ENCODE peak calls at places on chromosomes 4 and X, in eight cellular contexts. One of them, this sample, is unnamed.

GRCh38 chr4:2071252-2071911 is 12.3 kb downstream of the NAT8L start:
- DNase-seq in kidney epithelial cell: no peak
- DNase-seq in GM23248: no peak
- DNase-seq in lung: no peak
- DNase-seq in cardiac muscle cell: no peak
- DNase-seq in sigmoid colon: peak; percentile 52
- DNase-seq in mammary epithelial cell: no peak
- DNase-seq in AG10803: no peak
- DNase-seq in this sample: peak; percentile 60

GRCh38 chr4:8510191-8510590 is 69.6 kb downstream of the TRMT44 start:
- DNase-seq in mammary epithelial cell: no peak
- DNase-seq in cardiac muscle cell: no peak
- DNase-seq in AG10803: no peak
- DNase-seq in sigmoid colon: no peak
- DNase-seq in lung: no peak
- DNase-seq in GM23248: no peak
- DNase-seq in kidney epithelial cell: no peak
- DNase-seq in this sample: peak; percentile 40

GRCh38 chr4:146333895-146334262 is 119.5 kb downstream of the REELD1 start:
- DNase-seq in AG10803: no peak
- DNase-seq in lung: no peak
- DNase-seq in sigmoid colon: no peak
- DNase-seq in cardiac muscle cell: no peak
- DNase-seq in kidney epithelial cell: no peak
- DNase-seq in mammary epithelial cell: no peak
- DNase-seq in GM23248: no peak
- DNase-seq in this sample: no peak

GRCh38 chr4:95478679-95479078 is 70.1 kb downstream of the UNC5C start:
- DNase-seq in kidney epithelial cell: no peak
- DNase-seq in mammary epithelial cell: no peak
- DNase-seq in GM23248: no peak
- DNase-seq in lung: no peak
- DNase-seq in cardiac muscle cell: no peak
- DNase-seq in AG10803: no peak
- DNase-seq in sigmoid colon: no peak
- DNase-seq in this sample: no peak

GRCh38 chr4:140469806-140470733 is 28.0 kb downstream of the MGAT4D start:
- DNase-seq in lung: no peak
- DNase-seq in AG10803: no peak
- DNase-seq in cardiac muscle cell: no peak
- DNase-seq in sigmoid colon: no peak
- DNase-seq in GM23248: no peak
- DNase-seq in kidney epithelial cell: no peak
- DNase-seq in mammary epithelial cell: no peak
- DNase-seq in this sample: no peak

GRCh38 chrX:1451676-1452496 is 823 bp downstream of the ASMTL start:
- DNase-seq in lung: peak; percentile 39
- DNase-seq in AG10803: no peak
- DNase-seq in GM23248: no peak
- DNase-seq in mammary epithelial cell: no peak
- DNase-seq in cardiac muscle cell: no peak
- DNase-seq in sigmoid colon: peak; percentile 80
- DNase-seq in kidney epithelial cell: no peak
- DNase-seq in this sample: peak; percentile 66

GRCh38 chr4:1097553-1097952 is 15.8 kb downstream of the RNF212 start:
- DNase-seq in lung: no peak
- DNase-seq in sigmoid colon: no peak
- DNase-seq in cardiac muscle cell: no peak
- DNase-seq in AG10803: no peak
- DNase-seq in GM23248: no peak
- DNase-seq in mammary epithelial cell: no peak
- DNase-seq in kidney epithelial cell: no peak
- DNase-seq in this sample: no peak

GRCh38 chr4:33841120-33841519 is 2403.2 kb downstream of the ARAP2 start:
- DNase-seq in AG10803: no peak
- DNase-seq in cardiac muscle cell: no peak
- DNase-seq in mammary epithelial cell: no peak
- DNase-seq in GM23248: no peak
- DNase-seq in sigmoid colon: no peak
- DNase-seq in lung: no peak
- DNase-seq in kidney epithelial cell: no peak
- DNase-seq in this sample: no peak

GRCh38 chr4:15378055-15378454 is 49.8 kb upstream of the C1QTNF7 start:
- DNase-seq in lung: no peak
- DNase-seq in GM23248: peak; percentile 70
- DNase-seq in sigmoid colon: no peak
- DNase-seq in kidney epithelial cell: no peak
- DNase-seq in AG10803: peak; percentile 38
- DNase-seq in cardiac muscle cell: peak; percentile 40
- DNase-seq in mammary epithelial cell: peak; percentile 57
- DNase-seq in this sample: no peak

GRCh38 chr4:89298788-89299152 is 8.8 kb downstream of the GPRIN3 start:
- DNase-seq in lung: no peak
- DNase-seq in AG10803: peak; percentile 26
- DNase-seq in sigmoid colon: no peak
- DNase-seq in mammary epithelial cell: peak; percentile 28
- DNase-seq in cardiac muscle cell: peak; percentile 48
- DNase-seq in GM23248: peak; percentile 66
- DNase-seq in kidney epithelial cell: no peak
- DNase-seq in this sample: no peak

GRCh38 chrX:135707880-135708279 is 5.6 kb upstream of the CT45A1 start:
- DNase-seq in cardiac muscle cell: peak; percentile 0
- DNase-seq in lung: no peak
- DNase-seq in sigmoid colon: no peak
- DNase-seq in GM23248: peak; percentile 23
- DNase-seq in kidney epithelial cell: no peak
- DNase-seq in AG10803: no peak
- DNase-seq in mammary epithelial cell: no peak
- DNase-seq in this sample: no peak

GRCh38 chr4:17962171-17962570 is 59.4 kb downstream of the LCORL start:
- DNase-seq in AG10803: peak; percentile 73
- DNase-seq in cardiac muscle cell: no peak
- DNase-seq in GM23248: peak; percentile 2
- DNase-seq in mammary epithelial cell: no peak
- DNase-seq in lung: no peak
- DNase-seq in kidney epithelial cell: no peak
- DNase-seq in sigmoid colon: no peak
- DNase-seq in this sample: no peak

GRCh38 chr4:91373546-91373945 is 930.2 kb upstream of the GRID2 start:
- DNase-seq in kidney epithelial cell: no peak
- DNase-seq in cardiac muscle cell: no peak
- DNase-seq in AG10803: no peak
- DNase-seq in sigmoid colon: no peak
- DNase-seq in GM23248: no peak
- DNase-seq in lung: no peak
- DNase-seq in mammary epithelial cell: no peak
- DNase-seq in this sample: no peak

GRCh38 chr4:1508161-1509160 is 102.2 kb upstream of the NKX1-1 start:
- DNase-seq in cardiac muscle cell: no peak
- DNase-seq in lung: no peak
- DNase-seq in GM23248: no peak
- DNase-seq in mammary epithelial cell: no peak
- DNase-seq in AG10803: no peak
- DNase-seq in sigmoid colon: no peak
- DNase-seq in kidney epithelial cell: no peak
- DNase-seq in this sample: peak; percentile 51

GRCh38 chr4:94603170-94603747 is 151.5 kb downstream of the PDLIM5 start:
- DNase-seq in mammary epithelial cell: peak; percentile 20
- DNase-seq in lung: peak; percentile 39
- DNase-seq in GM23248: peak; percentile 50
- DNase-seq in AG10803: peak; percentile 43
- DNase-seq in kidney epithelial cell: no peak
- DNase-seq in sigmoid colon: no peak
- DNase-seq in cardiac muscle cell: peak; percentile 95
- DNase-seq in this sample: peak; percentile 38

GRCh38 chr4:147117400-147117799 is 171.7 kb upstream of the TTC29 start:
- DNase-seq in AG10803: no peak
- DNase-seq in cardiac muscle cell: peak; percentile 76
- DNase-seq in kidney epithelial cell: no peak
- DNase-seq in sigmoid colon: no peak
- DNase-seq in GM23248: no peak
- DNase-seq in lung: no peak
- DNase-seq in mammary epithelial cell: no peak
- DNase-seq in this sample: no peak

GRCh38 chr4:188012546-188012945 is 17.0 kb downstream of the ZFP42 start:
- DNase-seq in kidney epithelial cell: no peak
- DNase-seq in lung: no peak
- DNase-seq in AG10803: no peak
- DNase-seq in GM23248: no peak
- DNase-seq in sigmoid colon: no peak
- DNase-seq in cardiac muscle cell: no peak
- DNase-seq in mammary epithelial cell: no peak
- DNase-seq in this sample: no peak

GRCh38 chr4:2862528-2862927 is 18.9 kb downstream of the ADD1 start:
- DNase-seq in GM23248: peak; percentile 71
- DNase-seq in sigmoid colon: no peak
- DNase-seq in cardiac muscle cell: no peak
- DNase-seq in kidney epithelial cell: peak; percentile 69
- DNase-seq in mammary epithelial cell: peak; percentile 7
- DNase-seq in AG10803: peak; percentile 80
- DNase-seq in lung: no peak
- DNase-seq in this sample: no peak

GRCh38 chr4:6852582-6852981 is 57.0 kb upstream of the TBC1D14 start:
- DNase-seq in sigmoid colon: no peak
- DNase-seq in GM23248: no peak
- DNase-seq in AG10803: no peak
- DNase-seq in kidney epithelial cell: no peak
- DNase-seq in cardiac muscle cell: no peak
- DNase-seq in mammary epithelial cell: no peak
- DNase-seq in lung: no peak
- DNase-seq in this sample: no peak

GRCh38 chrX:120453985-120454384 is 15.1 kb downstream of the LAMP2 start:
- DNase-seq in lung: no peak
- DNase-seq in GM23248: no peak
- DNase-seq in kidney epithelial cell: no peak
- DNase-seq in sigmoid colon: no peak
- DNase-seq in AG10803: no peak
- DNase-seq in mammary epithelial cell: peak; percentile 67
- DNase-seq in cardiac muscle cell: no peak
- DNase-seq in this sample: no peak
- H3K4me3 ChIP-seq in lung: no peak overlapping the region
- H3K4me3 ChIP-seq in GM23248: no peak overlapping the region
- H3K4me3 ChIP-seq in kidney epithelial cell: no peak overlapping the region
- H3K4me3 ChIP-seq in sigmoid colon: no peak overlapping the region
- H3K4me3 ChIP-seq in AG10803: no peak overlapping the region
- H3K4me3 ChIP-seq in mammary epithelial cell: no peak overlapping the region
- H3K4me3 ChIP-seq in cardiac muscle cell: no peak overlapping the region
- H3K4me3 ChIP-seq in this sample: no peak overlapping the region

DNA sequence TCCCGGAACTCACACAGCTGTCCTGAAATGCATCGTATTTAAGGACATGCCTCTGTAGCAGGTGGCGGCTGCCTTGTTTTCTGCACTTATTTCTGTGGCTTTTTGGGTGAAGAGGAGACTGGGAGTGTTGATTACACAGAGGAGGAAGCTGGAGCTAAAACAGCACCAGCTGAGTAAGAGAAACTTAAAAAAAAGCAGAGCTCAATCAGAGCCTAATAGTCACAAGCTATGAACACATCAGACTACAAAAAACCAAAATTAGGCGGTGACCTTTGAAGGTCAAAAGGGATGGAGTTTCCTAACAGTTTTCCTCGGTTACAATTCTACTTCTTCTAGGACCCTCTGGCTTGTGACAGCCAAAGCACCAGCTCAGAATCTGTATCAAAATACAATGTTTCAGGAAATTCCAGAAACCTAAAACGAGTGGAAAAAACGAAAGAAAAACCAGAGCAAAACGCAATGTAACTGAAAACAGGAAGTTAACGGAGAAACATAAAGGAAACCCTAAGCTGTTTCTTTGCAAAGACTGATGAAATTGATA is 13.5 kb downstream of the PRKX start:
- DNase-seq in kidney epithelial cell: no peak
- DNase-seq in mammary epithelial cell: no peak
- DNase-seq in AG10803: no peak
- DNase-seq in GM23248: peak; percentile 30
- DNase-seq in sigmoid colon: peak; percentile 54
- DNase-seq in cardiac muscle cell: peak; percentile 27
- DNase-seq in lung: no peak
- DNase-seq in this sample: no peak
- H3K4me3 ChIP-seq in kidney epithelial cell: no peak overlapping the region
- H3K4me3 ChIP-seq in mammary epithelial cell: no peak overlapping the region
- H3K4me3 ChIP-seq in AG10803: peak overlapping the region; percentile 43
- H3K4me3 ChIP-seq in GM23248: peak overlapping the region; percentile 79
- H3K4me3 ChIP-seq in sigmoid colon: no peak overlapping the region
- H3K4me3 ChIP-seq in cardiac muscle cell: no peak overlapping the region
- H3K4me3 ChIP-seq in lung: no peak overlapping the region
- H3K4me3 ChIP-seq in this sample: no peak overlapping the region

DNA sequence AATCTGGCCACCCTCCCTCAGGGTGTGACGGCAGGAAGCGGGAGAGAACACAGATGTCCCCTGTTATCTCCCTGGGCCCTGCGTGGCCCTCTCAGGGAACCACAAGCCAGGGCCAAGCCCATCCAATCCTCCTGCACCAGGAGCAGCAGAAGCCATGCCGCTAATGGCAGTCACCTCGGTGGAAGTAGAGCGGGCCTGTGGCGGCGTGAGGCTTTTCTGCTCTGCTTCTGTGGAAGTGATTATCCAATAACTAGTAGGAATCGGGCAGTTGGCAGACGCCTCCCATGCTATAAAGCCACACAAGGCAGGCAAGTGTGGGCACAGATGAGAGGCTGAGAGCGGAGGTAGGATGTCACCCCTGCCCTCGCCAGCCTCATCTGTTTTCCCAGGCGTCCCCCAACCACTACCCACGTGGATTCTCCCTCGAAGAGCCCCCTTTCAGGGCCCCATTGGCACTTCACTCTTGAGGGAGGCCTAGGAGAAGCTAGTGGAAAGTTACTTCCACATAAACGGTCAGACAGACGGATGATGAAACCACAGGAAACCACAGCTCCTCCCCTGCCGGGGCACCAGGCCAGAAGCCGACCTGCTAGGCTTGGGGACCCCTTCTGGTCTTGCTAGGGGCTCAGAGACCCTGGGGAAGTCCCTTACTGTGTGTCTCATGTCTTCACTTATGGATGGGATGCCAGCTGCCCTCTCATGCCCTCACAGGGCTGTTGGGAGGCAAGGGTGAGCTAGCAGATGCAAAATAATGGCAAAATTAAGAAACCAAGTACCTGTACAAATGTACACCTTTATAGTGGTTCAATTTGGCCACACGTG is 18.8 kb upstream of the TMSB4X start:
- DNase-seq in cardiac muscle cell: peak; percentile 84
- DNase-seq in AG10803: peak; percentile 82
- DNase-seq in kidney epithelial cell: no peak
- DNase-seq in lung: peak; percentile 77
- DNase-seq in GM23248: peak; percentile 72
- DNase-seq in mammary epithelial cell: peak; percentile 73
- DNase-seq in sigmoid colon: no peak
- DNase-seq in this sample: no peak
- H3K4me3 ChIP-seq in cardiac muscle cell: no peak overlapping the region
- H3K4me3 ChIP-seq in AG10803: no peak overlapping the region
- H3K4me3 ChIP-seq in kidney epithelial cell: no peak overlapping the region
- H3K4me3 ChIP-seq in lung: no peak overlapping the region
- H3K4me3 ChIP-seq in GM23248: no peak overlapping the region
- H3K4me3 ChIP-seq in mammary epithelial cell: no peak overlapping the region
- H3K4me3 ChIP-seq in sigmoid colon: no peak overlapping the region
- H3K4me3 ChIP-seq in this sample: no peak overlapping the region

DNA sequence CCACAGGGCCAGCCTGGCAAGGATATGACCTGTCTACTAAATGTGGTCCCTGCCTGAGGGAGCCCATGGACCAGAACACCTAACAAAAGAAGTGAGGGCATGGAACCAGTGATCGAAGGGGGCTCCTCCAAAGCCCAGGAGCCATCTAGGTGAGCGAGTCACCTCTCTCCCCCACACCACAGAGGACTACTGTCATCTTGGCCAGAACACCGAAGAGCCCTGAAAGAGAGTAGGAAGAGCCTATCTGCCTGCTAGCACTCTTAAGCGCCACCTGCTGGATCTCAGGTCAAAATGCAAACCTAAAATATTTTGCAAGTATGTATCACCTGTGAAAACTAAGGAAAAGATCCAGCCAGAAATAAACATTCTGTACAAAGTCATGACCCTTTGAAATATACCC is 137.9 kb upstream of the ZXDB start:
- DNase-seq in mammary epithelial cell: peak; percentile 13
- DNase-seq in GM23248: peak; percentile 48
- DNase-seq in kidney epithelial cell: no peak
- DNase-seq in lung: no peak
- DNase-seq in sigmoid colon: no peak
- DNase-seq in cardiac muscle cell: peak; percentile 8
- DNase-seq in AG10803: peak; percentile 24
- DNase-seq in this sample: no peak
- H3K4me3 ChIP-seq in mammary epithelial cell: no peak overlapping the region
- H3K4me3 ChIP-seq in GM23248: no peak overlapping the region
- H3K4me3 ChIP-seq in kidney epithelial cell: no peak overlapping the region
- H3K4me3 ChIP-seq in lung: no peak overlapping the region
- H3K4me3 ChIP-seq in sigmoid colon: no peak overlapping the region
- H3K4me3 ChIP-seq in cardiac muscle cell: no peak overlapping the region
- H3K4me3 ChIP-seq in AG10803: no peak overlapping the region
- H3K4me3 ChIP-seq in this sample: no peak overlapping the region